ENCODE peak calls at places on chromosomes 7 and 10, in four cellular contexts. Z is anterior cingulate cortex, M is EH, G is GM04504. V is an unnamed sample.

GRCh38 chr7:80249619-80250305 is 115.1 kb downstream of the GNAI1 start:
- DNase-seq in Z (no peak), M (peak), G (no peak), V (no peak)

GRCh38 chr10:19815478-19816419 is 483 bp upstream of the PLXDC2 start:
- DNase-seq in Z (peak), M (no peak), G (no peak), V (peak)

GRCh38 chr10:31952066-31952465 is 23.4 kb upstream of the ARHGAP12 start:
- DNase-seq in Z (no peak), M (peak), G (no peak), V (no peak)

GRCh38 chr7:13442226-13442625 is 547.2 kb downstream of the ETV1 start:
- DNase-seq in Z (no peak), M (no peak), G (peak), V (no peak)

GRCh38 chr10:121135512-121135911 is 284.4 kb downstream of the WDR11 start:
- DNase-seq in Z (no peak), M (no peak), G (no peak), V (no peak)

GRCh38 chr10:69382382-69383117 is 34.2 kb downstream of the TACR2 start:
- DNase-seq in Z (no peak), M (peak), G (peak), V (peak)

GRCh38 chr10:126803394-126803793 is 101.8 kb upstream of the DOCK1 start:
- DNase-seq in Z (no peak), M (peak), G (no peak), V (no peak)

GRCh38 chr7:102156867-102157266 is 129.8 kb upstream of the SH2B2 start:
- DNase-seq in Z (no peak), M (no peak), G (no peak), V (no peak)

GRCh38 chr7:1899951-1900762 is 230.1 kb downstream of the ELFN1 start:
- DNase-seq in Z (no peak), M (no peak), G (no peak), V (no peak)

GRCh38 chr10:15384154-15384553 is 13.1 kb upstream of the FAM171A1 start:
- DNase-seq in Z (no peak), M (no peak), G (no peak), V (no peak)

GRCh38 chr7:114548081-114548480 is 133.5 kb downstream of the FOXP2 start:
- DNase-seq in Z (no peak), M (no peak), G (no peak), V (no peak)

GRCh38 chr10:21499910-21500577 is 25.4 kb downstream of the SKIDA1 start:
- DNase-seq in Z (no peak), M (no peak), G (no peak), V (no peak)

GRCh38 chr10:60618861-60619260 is 159.4 kb upstream of the CDK1 start:
- DNase-seq in Z (no peak), M (no peak), G (no peak), V (no peak)